ENCODE peak calls at places on chromosomes 12 and 14, in four cellular contexts. Q, P, F and E are unnamed samples.

GRCh38 chr14:50038398-50039119 is 77.8 kb downstream of the VCPKMT start:
- DNase-seq in P (peak; percentile 63), F (peak; percentile 20), Q (no peak), E (peak; percentile 100)

GRCh38 chr12:93853698-93854478 is 176.7 kb downstream of the CRADD start:
- DNase-seq in P (no peak), Q (no peak), F (no peak), E (no peak)

GRCh38 chr12:118183155-118183554 is 47.2 kb downstream of the PEBP1 start:
- DNase-seq in F (no peak), P (no peak), Q (no peak), E (no peak)

GRCh38 chr12:52708010-52708409 is 4.7 kb upstream of the KRT77 start:
- DNase-seq in P (peak; percentile 75), Q (no peak), F (no peak), E (no peak)

GRCh38 chr12:76878045-76878898 is 547 bp downstream of the CSRP2 start:
- DNase-seq in P (peak; percentile 23), F (peak; percentile 23), Q (peak; percentile 35), E (no peak)

GRCh38 chr12:114406326-114407033 is 536 bp upstream of the TBX5 start:
- DNase-seq in F (no peak), P (no peak), Q (no peak), E (no peak)

GRCh38 chr12:79547044-79547734 is 143.6 kb downstream of the PAWR start:
- DNase-seq in P (no peak), F (peak; percentile 93), Q (no peak), E (no peak)

GRCh38 chr12:125124320-125124966 is 59.2 kb downstream of the AACS start:
- DNase-seq in P (no peak), F (no peak), Q (no peak), E (no peak)

GRCh38 chr14:80974338-80975078 is 19.1 kb downstream of the TSHR start:
- DNase-seq in F (no peak), Q (no peak), P (no peak), E (no peak)

GRCh38 chr14:69326611-69327010 is 66.7 kb downstream of the GALNT16 start:
- DNase-seq in F (no peak), P (no peak), Q (no peak), E (no peak)

GRCh38 chr14:78455896-78456435 is 285.8 kb downstream of the NRXN3 start:
- DNase-seq in F (no peak), Q (no peak), P (no peak), E (no peak)

GRCh38 chr12:65685514-65685913 is 138.8 kb upstream of the HMGA2 start:
- DNase-seq in Q (peak; percentile 31), P (peak; percentile 34), F (peak; percentile 24), E (no peak)

GRCh38 chr12:26153421-26154154 is 28.8 kb upstream of the BHLHE41 start:
- DNase-seq in P (no peak), F (peak; percentile 75), Q (no peak), E (no peak)

GRCh38 chr12:25241171-25242020 is 9.3 kb downstream of the KRAS start:
- DNase-seq in P (peak; percentile 34), F (peak; percentile 24), Q (peak; percentile 10), E (no peak)

GRCh38 chr12:124915249-124916236 is 1.1 kb upstream of the UBC start:
- DNase-seq in F (peak; percentile 51), P (peak; percentile 84), Q (no peak), E (no peak)

GRCh38 chr14:96086574-96087077 is 47.5 kb downstream of the C14orf132 start:
- DNase-seq in Q (no peak), F (no peak), P (no peak), E (no peak)

GRCh38 chr14:84825481-84825880 is 704.5 kb upstream of the FLRT2 start:
- DNase-seq in Q (no peak), P (no peak), F (no peak), E (no peak)

GRCh38 chr14:21825845-21826244 is 152.2 kb upstream of the OR4E1 start:
- DNase-seq in Q (no peak), F (no peak), P (no peak), E (no peak)

GRCh38 chr14:61253064-61253753 is 27.9 kb downstream of the TMEM30B start:
- DNase-seq in Q (no peak), F (no peak), P (no peak), E (no peak)

GRCh38 chr14:68621400-68622365 is 171.2 kb downstream of the ZFP36L1 start:
- DNase-seq in P (no peak), F (no peak), Q (no peak), E (no peak)

GRCh38 chr14:64293976-64294671 is at the start of gene ESR2:
- DNase-seq in P (peak; percentile 50), Q (peak; percentile 56), F (no peak), E (no peak)

GRCh38 chr12:125185740-125186470 is 120.7 kb downstream of the AACS start:
- DNase-seq in P (peak; percentile 85), Q (peak; percentile 82), F (peak; percentile 53), E (no peak)

GRCh38 chr12:122021193-122021821 is 377 bp upstream of the BCL7A start:
- DNase-seq in Q (peak; percentile 39), P (peak; percentile 37), F (no peak), E (no peak)

GRCh38 chr14:81206115-81206514 is 14.6 kb downstream of the GTF2A1 start:
- DNase-seq in Q (no peak), F (peak; percentile 3), P (no peak), E (no peak)

GRCh38 chr12:31482816-31483215 is 108.1 kb downstream of the DENND5B start:
- DNase-seq in P (peak; percentile 9), Q (no peak), F (no peak), E (no peak)

GRCh38 chr12:70154960-70155589 is 88.2 kb upstream of the CNOT2 start:
- DNase-seq in F (no peak), Q (no peak), P (no peak), E (no peak)

GRCh38 chr12:130142736-130143135 is 19.5 kb upstream of the FZD10 start:
- DNase-seq in F (no peak), Q (no peak), P (no peak), E (no peak)

GRCh38 chr12:132366341-132366861 is 37.0 kb upstream of the GALNT9 start:
- DNase-seq in Q (no peak), F (no peak), P (no peak), E (no peak)

GRCh38 chr14:35362911-35363374 is 41.6 kb downstream of the NFKBIA start:
- DNase-seq in Q (no peak), P (no peak), F (no peak), E (no peak)

GRCh38 chr14:92737206-92737605 is 11.2 kb downstream of the LGMN start:
- DNase-seq in P (no peak), F (no peak), Q (no peak), E (no peak)

GRCh38 chr12:92971869-92972524 is 42.9 kb upstream of the EEA1 start:
- DNase-seq in Q (no peak), P (no peak), F (no peak), E (no peak)

GRCh38 chr12:29110506-29111442 is 38.3 kb upstream of the FAR2 start:
- DNase-seq in P (no peak), Q (no peak), F (no peak), E (no peak)

GRCh38 chr12:12620730-12621315 is 9.1 kb downstream of the CREBL2 start:
- DNase-seq in P (no peak), Q (no peak), F (no peak), E (no peak)

GRCh38 chr14:68814376-68815287 is 21.8 kb upstream of the ZFP36L1 start:
- DNase-seq in Q (peak; percentile 66), P (peak; percentile 69), F (peak; percentile 74), E (peak; percentile 84)

GRCh38 chr14:69819607-69820006 is 22.6 kb upstream of the SLC10A1 start:
- DNase-seq in F (no peak), P (no peak), Q (no peak), E (no peak)

GRCh38 chr12:106022568-106023012 is 116.2 kb downstream of the NUAK1 start:
- DNase-seq in P (no peak), Q (no peak), F (peak; percentile 25), E (no peak)

GRCh38 chr12:68240079-68240478 is 13.3 kb downstream of the IL22 start:
- DNase-seq in P (peak; percentile 48), F (no peak), Q (no peak), E (no peak)

DNA sequence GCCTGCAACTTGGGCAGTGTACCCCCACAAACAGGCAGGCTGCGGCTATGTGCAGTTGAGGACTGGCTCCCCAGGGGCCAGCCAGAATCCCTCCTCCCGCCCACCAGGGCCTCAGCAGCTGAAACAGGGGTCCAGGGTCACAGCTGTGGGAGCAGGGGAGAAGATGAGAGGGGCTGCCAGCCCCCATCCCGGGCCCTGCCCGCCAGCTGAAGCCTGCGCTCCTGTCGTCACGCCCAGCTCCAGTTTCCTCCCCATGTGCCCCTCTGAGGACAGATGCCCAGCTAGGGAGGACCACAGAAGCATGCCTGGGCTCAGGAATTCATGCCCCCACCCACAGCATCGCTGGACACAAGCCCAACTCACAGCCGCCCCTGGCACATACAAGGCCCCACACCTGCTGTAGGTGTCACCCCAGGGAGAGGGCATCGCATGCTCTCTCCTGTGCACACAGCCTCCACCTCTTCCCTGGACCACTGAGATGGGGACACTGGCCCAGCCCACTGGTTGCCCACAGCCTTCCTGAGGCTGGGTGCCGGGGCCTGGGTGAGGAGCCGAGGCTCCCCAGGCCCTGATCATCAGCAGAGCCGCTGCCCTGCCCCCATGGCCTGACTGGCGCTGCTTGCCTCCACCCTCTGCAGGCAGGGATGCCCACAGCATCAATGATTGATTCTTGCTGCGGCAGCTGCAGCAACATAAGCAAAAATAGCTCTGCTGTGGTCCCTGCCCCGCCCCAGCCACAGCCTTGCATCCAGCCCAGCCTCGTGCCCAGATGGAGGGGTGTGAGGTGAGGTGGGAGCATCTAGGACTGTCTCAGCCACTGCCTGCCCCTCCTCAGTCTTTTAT is 3.7 kb upstream of the CLBA1 start:
- DNase-seq in Q (no peak), F (no peak), P (no peak), E (no peak)
- TF ChIP-seq FOXK2 in Q (no peak), F (no peak), P (no peak), E (no peak)

GRCh38 chr12:48924617-48925217 is 575 bp downstream of the FKBP11 start:
- DNase-seq in P (no peak), Q (no peak), F (no peak), E (peak; percentile 40)
- TF ChIP-seq FOXK2 in P (no peak), Q (no peak), F (no peak), E (no peak)

GRCh38 chr14:66206554-66206953 is 279.6 kb upstream of the CCDC196 start:
- DNase-seq in Q (no peak), F (no peak), P (peak; percentile 5), E (no peak)
- TF ChIP-seq FOXK2 in Q (no peak), F (no peak), P (no peak), E (no peak)

GRCh38 chr12:28063355-28063885 is 90.9 kb upstream of the PTHLH start:
- DNase-seq in Q (no peak), P (no peak), F (no peak), E (no peak)
- TF ChIP-seq FOXK2 in Q (no peak), P (no peak), F (no peak), E (no peak)

GRCh38 chr14:23577004-23577681 is 1.4 kb downstream of the JPH4 start:
- DNase-seq in P (no peak), F (no peak), Q (no peak), E (no peak)
- TF ChIP-seq FOXK2 in P (no peak), F (no peak), Q (no peak), E (no peak)

DNA sequence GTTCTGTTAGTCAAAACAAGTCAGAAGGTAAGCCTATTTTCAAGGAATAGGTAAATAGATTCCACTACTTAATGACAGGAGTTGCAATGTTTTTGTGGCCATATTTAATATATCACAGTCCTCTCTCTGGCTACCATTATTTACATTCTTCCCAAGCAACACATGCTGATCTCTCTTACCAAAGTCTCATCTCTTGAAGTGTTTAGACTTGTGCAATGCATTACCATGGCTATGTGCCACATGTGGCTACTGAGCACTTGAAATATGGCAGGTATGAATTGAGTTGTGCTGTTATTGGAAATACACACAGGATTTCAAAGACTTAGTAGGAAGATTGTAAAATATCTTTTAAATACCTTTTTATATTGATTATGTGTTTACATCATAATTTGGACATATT is 262.4 kb upstream of the PDE3A start:
- DNase-seq in P (no peak), F (no peak), Q (no peak), E (no peak)
- TF ChIP-seq FOXK2 in P (no peak), F (no peak), Q (no peak), E (no peak)